ENCODE peak calls at places on chromosomes 4 and X, in five cellular contexts. L is HFF-Myc, T is HL-60, Q is astrocyte of the spinal cord, G is suprapubic skin. B is an unnamed sample.

GRCh38 chr4:147824884-147825283 is 93.0 kb downstream of the ARHGAP10 start:
- DNase-seq in L (no peak), T (no peak), Q (no peak), G (no peak), B (no peak)

GRCh38 chr4:86831262-86832090 is 17.7 kb downstream of the SLC10A6 start:
- DNase-seq in L (peak), T (no peak), Q (peak), G (no peak), B (no peak)

GRCh38 chrX:44480591-44480990 is 62.1 kb downstream of the FUNDC1 start:
- DNase-seq in L (no peak), T (no peak), Q (no peak), G (no peak), B (no peak)

GRCh38 chrX:22399793-22400192 is 127.1 kb downstream of the CBLL2 start:
- DNase-seq in L (peak), T (no peak), Q (peak), G (no peak), B (no peak)

GRCh38 chr4:87193958-87194675 is 26.3 kb downstream of the KLHL8 start:
- DNase-seq in L (no peak), T (no peak), Q (no peak), G (no peak), B (no peak)

GRCh38 chrX:30965751-30966150 is 76.7 kb upstream of the TAB3 start:
- DNase-seq in L (no peak), T (no peak), Q (no peak), G (no peak), B (no peak)

GRCh38 chr4:82957045-82957444 is 53.6 kb downstream of the LIN54 start:
- DNase-seq in L (no peak), T (peak), Q (no peak), G (no peak), B (no peak)

GRCh38 chrX:38678217-38678616 is 116.9 kb downstream of the TSPAN7 start:
- DNase-seq in L (no peak), T (no peak), Q (no peak), G (no peak), B (no peak)

GRCh38 chr4:84985952-84986351 is 19.5 kb upstream of the WDFY3 start:
- DNase-seq in L (peak), T (no peak), Q (peak), G (no peak), B (no peak)

GRCh38 chrX:151801980-151802379 is 67.4 kb downstream of the CNGA2 start:
- DNase-seq in L (no peak), T (no peak), Q (no peak), G (no peak), B (no peak)

GRCh38 chr4:113444386-113444785 is 317.2 kb downstream of the CAMK2D start:
- DNase-seq in L (no peak), T (no peak), Q (peak), G (no peak), B (no peak)

GRCh38 chrX:107324493-107325310 is 118.3 kb downstream of the DNAAF6 start:
- DNase-seq in L (no peak), T (no peak), Q (peak), G (no peak), B (no peak)

GRCh38 chrX:139982856-139983255 is 17.5 kb upstream of the CXorf66 start:
- DNase-seq in L (no peak), T (no peak), Q (no peak), G (no peak), B (no peak)

GRCh38 chr4:162959056-162959455 is 207.6 kb downstream of the NAF1 start:
- DNase-seq in L (no peak), T (no peak), Q (no peak), G (no peak), B (no peak)

GRCh38 chr4:8307126-8307525 is 37.6 kb downstream of the HTRA3 start:
- DNase-seq in L (no peak), T (no peak), Q (no peak), G (peak), B (peak)

GRCh38 chr4:120202222-120202621 is 135.6 kb upstream of the MAD2L1 start:
- DNase-seq in L (no peak), T (no peak), Q (no peak), G (no peak), B (no peak)

GRCh38 chr4:61336911-61337310 is 136.8 kb downstream of the ADGRL3 start:
- DNase-seq in L (no peak), T (no peak), Q (no peak), G (no peak), B (no peak)

GRCh38 chr4:1356181-1356998 is 9.4 kb downstream of the UVSSA start:
- DNase-seq in L (no peak), T (peak), Q (peak), G (no peak), B (no peak)

GRCh38 chr4:21915761-21916160 is 32.8 kb downstream of the KCNIP4 start:
- DNase-seq in L (no peak), T (no peak), Q (no peak), G (no peak), B (no peak)

GRCh38 chrX:45479835-45480422 is 279.3 kb upstream of the DIPK2B start:
- DNase-seq in L (peak), T (no peak), Q (peak), G (no peak), B (no peak)

GRCh38 chrX:101040197-101040596 is 11.7 kb downstream of the TRMT2B start:
- DNase-seq in L (no peak), T (no peak), Q (no peak), G (no peak), B (no peak)

GRCh38 chrX:43679778-43680177 is 23.7 kb downstream of the MAOA start:
- DNase-seq in L (no peak), T (no peak), Q (no peak), G (no peak), B (no peak)

GRCh38 chr4:121380448-121381147 is at the start of gene QRFPR:
- DNase-seq in L (no peak), T (no peak), Q (peak), G (no peak), B (no peak)

GRCh38 chr4:52551487-52551886 is 107.6 kb downstream of the USP46 start:
- DNase-seq in L (no peak), T (no peak), Q (no peak), G (no peak), B (no peak)

GRCh38 chr4:185874516-185875230 is 62.7 kb upstream of the SORBS2 start:
- DNase-seq in L (no peak), T (no peak), Q (peak), G (no peak), B (no peak)

GRCh38 chr4:31657859-31658258 is 937.7 kb downstream of the PCDH7 start:
- DNase-seq in L (no peak), T (no peak), Q (peak), G (no peak), B (no peak)

GRCh38 chr4:103786014-103786413 is 66.2 kb upstream of the TACR3 start:
- DNase-seq in L (peak), T (peak), Q (peak), G (no peak), B (no peak)

GRCh38 chrX:13283512-13283911 is 36.3 kb downstream of the ATXN3L start:
- DNase-seq in L (no peak), T (peak), Q (no peak), G (no peak), B (no peak)

GRCh38 chr4:80207664-80208063 is 10.4 kb downstream of the PRDM8 start:
- DNase-seq in L (no peak), T (no peak), Q (no peak), G (no peak), B (no peak)

GRCh38 chr4:156977435-156978160 is 6.0 kb upstream of the PDGFC start:
- DNase-seq in L (peak), T (no peak), Q (peak), G (no peak), B (no peak)

GRCh38 chr4:105637409-105638258 is 70.9 kb downstream of the INTS12 start:
- DNase-seq in L (no peak), T (peak), Q (peak), G (peak), B (peak)

GRCh38 chr4:71275004-71275403 is 63.8 kb upstream of the SLC4A4 start:
- DNase-seq in L (no peak), T (no peak), Q (no peak), G (no peak), B (no peak)

GRCh38 chr4:71683309-71683708 is 100.6 kb downstream of the GC start:
- DNase-seq in L (no peak), T (no peak), Q (no peak), G (no peak), B (no peak)

GRCh38 chr4:10619220-10619619 is 65.3 kb downstream of the CLNK start:
- DNase-seq in L (peak), T (no peak), Q (peak), G (no peak), B (no peak)

GRCh38 chr4:64068096-64068495 is 341.2 kb downstream of the TECRL start:
- DNase-seq in L (no peak), T (no peak), Q (peak), G (no peak), B (no peak)

GRCh38 chrX:98067611-98068010 is 1183.9 kb downstream of the RPA4 start:
- DNase-seq in L (no peak), T (no peak), Q (peak), G (no peak), B (no peak)

GRCh38 chr4:101123231-101123630 is 224.1 kb downstream of the PPP3CA start:
- DNase-seq in L (no peak), T (no peak), Q (no peak), G (no peak), B (no peak)

GRCh38 chr4:152434011-152434410 is 101.9 kb downstream of the FBXW7 start:
- DNase-seq in L (no peak), T (no peak), Q (no peak), G (no peak), B (no peak)

GRCh38 chr4:152437561-152437960 is 98.3 kb downstream of the FBXW7 start:
- DNase-seq in L (no peak), T (no peak), Q (no peak), G (no peak), B (no peak)

GRCh38 chr4:152431287-152431686 is 104.6 kb downstream of the FBXW7 start:
- DNase-seq in L (no peak), T (no peak), Q (no peak), G (no peak), B (no peak)

GRCh38 chr4:152431784-152432183 is 104.1 kb downstream of the FBXW7 start:
- DNase-seq in L (no peak), T (no peak), Q (no peak), G (no peak), B (no peak)

GRCh38 chr4:152436384-152436783 is 99.5 kb downstream of the FBXW7 start:
- DNase-seq in L (no peak), T (no peak), Q (no peak), G (no peak), B (no peak)
- TF ChIP-seq CTCF in L (no peak), T (no peak), Q (no peak), G (no peak), B (no peak)

DNA sequence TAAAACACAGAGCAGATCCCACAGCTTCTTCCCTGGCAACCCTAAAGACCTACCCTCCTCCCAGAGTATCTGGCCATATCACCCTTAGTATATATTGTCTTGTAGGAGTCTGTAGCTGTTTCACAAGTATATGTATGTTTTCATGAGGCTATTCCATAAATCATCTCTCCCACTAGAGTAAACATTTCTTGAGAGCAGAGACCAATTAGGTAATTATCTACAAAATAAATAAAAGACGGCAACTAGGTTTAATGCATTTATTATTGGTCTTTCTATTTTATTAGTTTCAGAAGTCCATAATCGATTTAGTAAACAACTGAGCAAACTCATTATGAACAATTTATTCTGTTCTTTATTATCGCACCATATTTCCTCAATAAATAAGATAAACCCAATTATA is 7.0 kb downstream of the ACOT9 start:
- DNase-seq in L (no peak), T (no peak), Q (no peak), G (no peak), B (no peak)
- TF ChIP-seq CTCF in L (no peak), T (no peak), Q (no peak), G (no peak), B (no peak)

DNA sequence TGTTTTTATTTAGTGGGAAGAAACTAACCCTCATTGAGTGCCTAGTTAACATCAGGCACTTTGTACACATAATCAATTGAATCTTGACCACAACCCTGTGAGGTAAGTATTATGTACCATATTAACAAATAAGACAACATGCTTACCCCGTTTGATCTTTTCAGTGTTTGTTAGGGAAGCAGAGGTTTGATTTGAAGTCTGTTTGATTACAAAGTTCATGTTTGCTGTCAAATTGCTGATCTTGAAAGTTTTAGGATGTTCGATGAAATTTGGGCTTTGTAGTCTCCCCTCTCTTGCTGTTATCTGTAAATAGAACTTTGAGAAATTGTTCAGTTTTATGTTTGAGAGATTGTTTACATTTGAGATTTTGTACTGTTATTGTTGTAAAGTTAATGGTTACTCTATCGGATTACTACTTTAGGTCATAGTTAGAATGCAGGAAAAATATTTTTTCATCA is 13.4 kb upstream of the ADH4 start:
- DNase-seq in L (no peak), T (no peak), Q (no peak), G (no peak), B (no peak)
- TF ChIP-seq CTCF in L (no peak), T (no peak), Q (no peak), G (no peak), B (no peak)

GRCh38 chr4:26861434-26862186 is 969 bp downstream of the STIM2 start:
- DNase-seq in L (no peak), T (peak), Q (peak), G (peak), B (no peak)

GRCh38 chr4:26859762-26860156 is 882 bp upstream of the STIM2 start:
- DNase-seq in L (no peak), T (no peak), Q (no peak), G (no peak), B (no peak)

GRCh38 chr4:26860922-26861433 is 337 bp downstream of the STIM2 start:
- DNase-seq in L (no peak), T (peak), Q (peak), G (peak), B (no peak)

GRCh38 chr4:26858947-26859401 is 1.7 kb upstream of the STIM2 start:
- DNase-seq in L (no peak), T (no peak), Q (no peak), G (no peak), B (no peak)

GRCh38 chr4:26860157-26860921 is at the start of gene STIM2:
- DNase-seq in L (peak), T (peak), Q (peak), G (peak), B (peak)
- TF ChIP-seq CTCF in L (peak), T (no peak), Q (peak), G (peak), B (peak)

GRCh38 chr4:173752610-173753009 is 222.6 kb upstream of the HAND2 start:
- DNase-seq in L (no peak), T (peak), Q (no peak), G (no peak), B (peak)
- TF ChIP-seq CTCF in L (peak), T (peak), Q (peak), G (no peak), B (peak)

GRCh38 chrX:117743469-117744251 is 372.9 kb downstream of the KLHL13 start:
- DNase-seq in L (no peak), T (peak), Q (no peak), G (no peak), B (no peak)
- TF ChIP-seq CTCF in L (no peak), T (no peak), Q (no peak), G (no peak), B (no peak)

DNA sequence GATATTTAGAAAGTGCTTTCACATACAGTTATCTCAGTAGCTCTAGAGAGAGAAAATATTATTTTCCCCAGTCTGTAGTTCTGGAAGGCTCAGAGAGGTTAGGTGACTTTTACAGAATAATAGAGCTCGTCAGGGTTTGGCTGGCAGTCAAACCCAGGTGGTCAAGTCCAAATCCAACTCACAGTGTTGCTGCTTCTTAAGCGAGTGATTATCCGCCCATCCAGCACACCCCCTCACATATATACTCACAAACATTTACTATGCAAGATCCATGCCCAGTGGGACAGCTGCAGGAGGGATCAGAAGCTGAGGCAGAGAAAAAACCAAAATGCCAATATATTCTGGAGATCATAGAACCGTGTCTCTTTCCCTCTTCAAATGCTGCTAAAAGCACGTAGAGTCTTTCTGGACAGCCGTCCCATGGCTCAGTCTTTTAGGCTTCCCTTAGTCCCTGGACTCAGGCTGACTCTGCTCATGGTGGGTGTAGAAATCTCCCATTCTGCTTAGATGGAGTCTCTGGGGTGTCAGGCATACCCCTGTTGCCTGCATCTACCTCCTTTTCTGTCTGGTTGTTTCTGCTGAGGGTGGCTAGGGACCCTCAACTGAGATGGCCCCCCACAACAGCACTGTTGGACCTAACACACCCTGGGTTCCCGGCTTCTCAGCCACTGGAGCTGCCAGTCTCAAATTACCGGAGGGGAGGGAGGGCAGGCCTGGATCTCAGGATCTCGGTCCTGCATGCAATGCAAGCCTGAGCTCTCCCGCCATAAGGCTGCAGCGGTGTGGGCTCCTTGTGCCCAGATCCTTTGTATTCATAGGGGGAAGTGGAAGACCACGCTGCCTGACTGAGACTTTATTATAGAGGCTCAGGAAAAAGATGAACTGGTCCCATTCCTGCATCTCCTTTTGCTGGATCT is at the start of gene CHRNA9:
- DNase-seq in L (no peak), T (no peak), Q (no peak), G (no peak), B (no peak)
- TF ChIP-seq CTCF in L (no peak), T (no peak), Q (no peak), G (no peak), B (no peak)

GRCh38 chr4:182562350-182562749 is 319.1 kb downstream of the TENM3 start:
- DNase-seq in L (no peak), T (no peak), Q (no peak), G (no peak), B (no peak)

GRCh38 chr4:182555997-182556418 is 312.8 kb downstream of the TENM3 start:
- DNase-seq in L (peak), T (no peak), Q (peak), G (no peak), B (no peak)

GRCh38 chr4:182564966-182565365 is 321.8 kb downstream of the TENM3 start:
- DNase-seq in L (no peak), T (no peak), Q (no peak), G (no peak), B (no peak)

GRCh38 chr4:182556576-182556975 is 313.4 kb downstream of the TENM3 start:
- DNase-seq in L (no peak), T (no peak), Q (peak), G (no peak), B (no peak)

DNA sequence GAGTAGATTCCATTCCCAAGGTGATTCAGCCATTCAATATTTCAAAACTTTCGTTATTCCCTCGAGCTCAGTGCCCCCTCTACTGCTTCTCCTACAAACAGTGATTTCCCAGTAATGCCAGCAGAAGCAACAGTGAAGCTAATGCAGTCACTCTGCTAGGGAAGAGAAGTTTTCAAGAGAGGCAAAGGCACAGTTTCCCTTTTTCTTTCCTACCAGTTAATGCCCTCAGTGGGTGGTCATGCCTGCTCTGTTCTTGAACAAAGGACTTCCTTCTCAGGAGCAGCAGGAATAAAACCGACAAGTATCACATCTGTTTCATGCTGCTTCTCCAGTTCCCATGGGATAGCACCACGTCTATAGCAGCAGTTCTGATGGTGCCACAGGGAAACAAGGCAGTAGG is 317.2 kb downstream of the TENM3 start:
- DNase-seq in L (no peak), T (no peak), Q (peak), G (no peak), B (no peak)
- TF ChIP-seq CTCF in L (no peak), T (no peak), Q (peak), G (no peak), B (no peak)